ENCODE peak calls at places on chromosome X, in six cellular contexts. B, M, S, Q, K and D are unnamed samples.

GRCh38 chrX:43641691-43642090 is 14.4 kb upstream of the MAOA start:
- DNase-seq in B (no peak), M (no peak), S (no peak), Q (no peak), K (no peak), D (no peak)

GRCh38 chrX:63713510-63713909 is 71.5 kb downstream of the ARHGEF9 start:
- DNase-seq in B (no peak), M (no peak), S (peak), Q (no peak), K (no peak), D (no peak)

GRCh38 chrX:120452131-120452530 is 17.0 kb downstream of the LAMP2 start:
- DNase-seq in B (no peak), M (peak), S (no peak), Q (no peak), K (no peak), D (no peak)

GRCh38 chrX:131827935-131828334 is 195.2 kb upstream of the STK26 start:
- DNase-seq in B (no peak), M (no peak), S (no peak), Q (no peak), K (no peak), D (no peak)

GRCh38 chrX:72100824-72101351 is 30.8 kb downstream of the RTL5 start:
- DNase-seq in B (no peak), M (no peak), S (no peak), Q (no peak), K (no peak), D (no peak)

GRCh38 chrX:129932792-129933321 is 26.9 kb downstream of the UTP14A start:
- DNase-seq in B (no peak), M (no peak), S (peak), Q (no peak), K (no peak), D (no peak)

GRCh38 chrX:130645955-130646583 is 244.3 kb downstream of the RBMX2 start:
- DNase-seq in B (no peak), M (no peak), S (no peak), Q (no peak), K (no peak), D (no peak)

GRCh38 chrX:129647588-129648410 is 7.0 kb downstream of the APLN start:
- DNase-seq in B (no peak), M (no peak), S (no peak), Q (no peak), K (no peak), D (no peak)

GRCh38 chrX:106730385-106730784 is 3.9 kb downstream of the RNF128 start:
- DNase-seq in B (no peak), M (no peak), S (no peak), Q (no peak), K (no peak), D (no peak)

GRCh38 chrX:375181-376036 is 11.3 kb downstream of the PPP2R3B start:
- DNase-seq in B (no peak), M (no peak), S (no peak), Q (no peak), K (no peak), D (no peak)

GRCh38 chrX:119734897-119735339 is 23.5 kb upstream of the SOWAHD start:
- DNase-seq in B (no peak), M (peak), S (peak), Q (no peak), K (no peak), D (no peak)

GRCh38 chrX:12955882-12956703 is 18.8 kb upstream of the TMSB4X start:
- DNase-seq in B (no peak), M (no peak), S (peak), Q (no peak), K (peak), D (peak)

GRCh38 chrX:1598876-1599790 is 7.7 kb downstream of the AKAP17A start:
- DNase-seq in B (no peak), M (no peak), S (peak), Q (no peak), K (no peak), D (no peak)

GRCh38 chrX:12894074-12894691 is 12.2 kb upstream of the TLR8 start:
- DNase-seq in B (peak), M (no peak), S (peak), Q (no peak), K (peak), D (no peak)

GRCh38 chrX:130771230-130771629 is 131.8 kb downstream of the ENOX2 start:
- DNase-seq in B (no peak), M (no peak), S (no peak), Q (no peak), K (no peak), D (no peak)

GRCh38 chrX:153765138-153766079 is 1.4 kb downstream of the PLXNB3 start:
- DNase-seq in B (no peak), M (no peak), S (peak), Q (no peak), K (no peak), D (no peak)

GRCh38 chrX:149630681-149631292 is 805 bp downstream of the TMEM185A start:
- DNase-seq in B (no peak), M (no peak), S (no peak), Q (peak), K (no peak), D (no peak)

GRCh38 chrX:150256297-150256650 is 106.8 kb upstream of the MAMLD1 start:
- DNase-seq in B (no peak), M (no peak), S (no peak), Q (no peak), K (no peak), D (no peak)

GRCh38 chrX:77689376-77689775 is 96.6 kb downstream of the ATRX start:
- DNase-seq in B (no peak), M (no peak), S (no peak), Q (no peak), K (no peak), D (no peak)

GRCh38 chrX:115428011-115428410 is 133.0 kb upstream of the PLS3 start:
- DNase-seq in B (no peak), M (no peak), S (no peak), Q (no peak), K (no peak), D (no peak)

GRCh38 chrX:135596495-135596894 is 76.0 kb downstream of the INTS6L start:
- DNase-seq in B (peak), M (peak), S (peak), Q (peak), K (no peak), D (no peak)

GRCh38 chrX:39811391-39811790 is 286.4 kb downstream of the BCOR start:
- DNase-seq in B (no peak), M (no peak), S (no peak), Q (no peak), K (no peak), D (no peak)

GRCh38 chrX:40173662-40174593 is 76.2 kb upstream of the BCOR start:
- DNase-seq in B (peak), M (no peak), S (peak), Q (no peak), K (no peak), D (no peak)

GRCh38 chrX:109856974-109857373 is 123.9 kb upstream of the ACSL4 start:
- DNase-seq in B (no peak), M (peak), S (no peak), Q (no peak), K (no peak), D (no peak)

GRCh38 chrX:111880735-111881134 is 4.8 kb downstream of the TRPC5OS start:
- DNase-seq in B (no peak), M (no peak), S (no peak), Q (no peak), K (no peak), D (no peak)

GRCh38 chrX:105647749-105648148 is 174.6 kb upstream of the NRK start:
- DNase-seq in B (no peak), M (no peak), S (no peak), Q (no peak), K (no peak), D (no peak)

GRCh38 chrX:129900054-129900453 is 5.9 kb upstream of the UTP14A start:
- DNase-seq in B (no peak), M (no peak), S (no peak), Q (no peak), K (no peak), D (no peak)

GRCh38 chrX:130109429-130110378 is 593 bp downstream of the ELF4 start:
- DNase-seq in B (no peak), M (no peak), S (peak), Q (no peak), K (no peak), D (no peak)

GRCh38 chrX:21800344-21800770 is 39.1 kb upstream of the MBTPS2 start:
- DNase-seq in B (no peak), M (no peak), S (no peak), Q (peak), K (no peak), D (peak)

GRCh38 chrX:31227250-31227649 is 155.4 kb upstream of the FTHL17 start:
- DNase-seq in B (no peak), M (no peak), S (no peak), Q (peak), K (no peak), D (no peak)

GRCh38 chrX:150570512-150570911 is 2.1 kb downstream of the MTM1 start:
- DNase-seq in B (no peak), M (no peak), S (no peak), Q (no peak), K (no peak), D (no peak)

GRCh38 chrX:68354869-68355628 is 78.2 kb downstream of the OPHN1 start:
- DNase-seq in B (no peak), M (no peak), S (no peak), Q (no peak), K (no peak), D (no peak)

GRCh38 chrX:40479777-40480318 is 100.9 kb upstream of the ATP6AP2 start:
- DNase-seq in B (no peak), M (no peak), S (no peak), Q (no peak), K (no peak), D (no peak)

GRCh38 chrX:3442685-3443084 is 96.2 kb upstream of the MXRA5 start:
- DNase-seq in B (no peak), M (no peak), S (no peak), Q (no peak), K (no peak), D (no peak)